ENCODE peak calls at places on chromosomes 2 and 18, in five cellular contexts. One of them, this sample, is unnamed.

GRCh38 chr18:23756590-23757540 is 67.6 kb downstream of the LAMA3 start:
- DNase-seq in AG04450: no peak
- DNase-seq in breast epithelium: no peak
- DNase-seq in dorsolateral prefrontal cortex: no peak
- DNase-seq in D721Med: no peak
- DNase-seq in this sample: no peak

GRCh38 chr2:27231921-27232320 is 14.8 kb downstream of the CAD start:
- DNase-seq in breast epithelium: no peak
- DNase-seq in dorsolateral prefrontal cortex: no peak
- DNase-seq in AG04450: no peak
- DNase-seq in D721Med: no peak
- DNase-seq in this sample: no peak

GRCh38 chr2:95333888-95334338 is 36.8 kb downstream of the KCNIP3 start:
- DNase-seq in AG04450: no peak
- DNase-seq in breast epithelium: peak
- DNase-seq in D721Med: no peak
- DNase-seq in dorsolateral prefrontal cortex: no peak
- DNase-seq in this sample: peak

GRCh38 chr2:108363048-108363899 is 14.5 kb upstream of the SULT1C4 start:
- DNase-seq in breast epithelium: no peak
- DNase-seq in AG04450: no peak
- DNase-seq in D721Med: no peak
- DNase-seq in dorsolateral prefrontal cortex: no peak
- DNase-seq in this sample: no peak

GRCh38 chr2:226031962-226032441 is 632.5 kb downstream of the NYAP2 start:
- DNase-seq in breast epithelium: no peak
- DNase-seq in AG04450: peak
- DNase-seq in D721Med: no peak
- DNase-seq in dorsolateral prefrontal cortex: no peak
- DNase-seq in this sample: no peak

GRCh38 chr2:171999125-171999524 is 628 bp upstream of the METAP1D start:
- DNase-seq in dorsolateral prefrontal cortex: peak
- DNase-seq in breast epithelium: no peak
- DNase-seq in D721Med: no peak
- DNase-seq in AG04450: no peak
- DNase-seq in this sample: no peak

GRCh38 chr2:113070606-113070975 is 2.8 kb downstream of the IL1F10 start:
- DNase-seq in AG04450: no peak
- DNase-seq in breast epithelium: no peak
- DNase-seq in D721Med: no peak
- DNase-seq in dorsolateral prefrontal cortex: no peak
- DNase-seq in this sample: no peak

GRCh38 chr2:151282401-151282800 is 7.1 kb downstream of the NMI start:
- DNase-seq in AG04450: no peak
- DNase-seq in D721Med: no peak
- DNase-seq in dorsolateral prefrontal cortex: no peak
- DNase-seq in breast epithelium: no peak
- DNase-seq in this sample: no peak

GRCh38 chr2:133641497-133641896 is 73.2 kb upstream of the NCKAP5 start:
- DNase-seq in AG04450: no peak
- DNase-seq in breast epithelium: peak
- DNase-seq in D721Med: no peak
- DNase-seq in dorsolateral prefrontal cortex: no peak
- DNase-seq in this sample: no peak

GRCh38 chr2:37459095-37459981 is 114.9 kb downstream of the QPCT start:
- DNase-seq in AG04450: peak
- DNase-seq in dorsolateral prefrontal cortex: no peak
- DNase-seq in breast epithelium: no peak
- DNase-seq in D721Med: no peak
- DNase-seq in this sample: no peak

GRCh38 chr18:73785276-73785675 is 362.4 kb downstream of the FBXO15 start:
- DNase-seq in D721Med: no peak
- DNase-seq in dorsolateral prefrontal cortex: no peak
- DNase-seq in breast epithelium: no peak
- DNase-seq in AG04450: peak
- DNase-seq in this sample: no peak

GRCh38 chr18:22346342-22346967 is 71.3 kb downstream of the CTAGE1 start:
- DNase-seq in AG04450: peak
- DNase-seq in D721Med: no peak
- DNase-seq in dorsolateral prefrontal cortex: no peak
- DNase-seq in breast epithelium: no peak
- DNase-seq in this sample: no peak

GRCh38 chr2:12950957-12951656 is 234.4 kb downstream of the TRIB2 start:
- DNase-seq in AG04450: no peak
- DNase-seq in breast epithelium: no peak
- DNase-seq in D721Med: no peak
- DNase-seq in dorsolateral prefrontal cortex: no peak
- DNase-seq in this sample: no peak

GRCh38 chr2:111694690-111695089 is 189.3 kb downstream of the ANAPC1 start:
- DNase-seq in breast epithelium: no peak
- DNase-seq in dorsolateral prefrontal cortex: no peak
- DNase-seq in D721Med: no peak
- DNase-seq in AG04450: no peak
- DNase-seq in this sample: no peak

GRCh38 chr18:10798727-10799435 is 273.1 kb downstream of the NAPG start:
- DNase-seq in AG04450: no peak
- DNase-seq in D721Med: no peak
- DNase-seq in breast epithelium: no peak
- DNase-seq in dorsolateral prefrontal cortex: no peak
- DNase-seq in this sample: no peak

GRCh38 chr18:36127866-36128845 is 984 bp downstream of the SLC39A6 start:
- DNase-seq in breast epithelium: no peak
- DNase-seq in dorsolateral prefrontal cortex: peak
- DNase-seq in D721Med: no peak
- DNase-seq in AG04450: no peak
- DNase-seq in this sample: peak

GRCh38 chr2:32119161-32119560 is 46.5 kb upstream of the SLC30A6 start:
- DNase-seq in dorsolateral prefrontal cortex: no peak
- DNase-seq in D721Med: no peak
- DNase-seq in AG04450: no peak
- DNase-seq in breast epithelium: no peak
- DNase-seq in this sample: no peak

GRCh38 chr2:38146302-38146916 is 70.5 kb upstream of the CYP1B1 start:
- DNase-seq in breast epithelium: no peak
- DNase-seq in D721Med: no peak
- DNase-seq in AG04450: peak
- DNase-seq in dorsolateral prefrontal cortex: no peak
- DNase-seq in this sample: peak

GRCh38 chr2:231425291-231425810 is 29.8 kb downstream of the B3GNT7 start:
- DNase-seq in dorsolateral prefrontal cortex: no peak
- DNase-seq in D721Med: no peak
- DNase-seq in breast epithelium: no peak
- DNase-seq in AG04450: no peak
- DNase-seq in this sample: no peak

DNA sequence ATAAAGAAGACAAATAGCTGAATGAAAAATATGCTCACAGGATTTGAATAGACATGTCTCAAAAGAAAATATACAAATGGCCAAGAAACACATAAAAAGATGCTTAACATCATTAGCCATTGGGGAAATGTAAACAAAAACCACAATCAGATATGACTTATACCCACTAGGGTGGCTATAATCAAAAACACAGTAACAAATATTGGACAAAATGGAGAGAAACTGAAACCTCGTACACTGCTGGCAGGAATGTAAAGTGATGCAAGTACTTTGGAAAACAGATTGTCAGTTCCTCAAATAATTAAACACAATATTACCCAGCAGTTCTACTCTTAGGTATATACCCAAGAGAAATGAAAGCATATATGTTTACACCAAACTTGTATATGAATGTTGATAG is 213.0 kb downstream of the PHLPP1 start:
- DNase-seq in AG04450: no peak
- DNase-seq in breast epithelium: no peak
- DNase-seq in dorsolateral prefrontal cortex: no peak
- DNase-seq in D721Med: no peak
- DNase-seq in this sample: no peak
- TF ChIP-seq CTCF in AG04450: peak
- TF ChIP-seq CTCF in breast epithelium: no peak
- TF ChIP-seq CTCF in dorsolateral prefrontal cortex: no peak
- TF ChIP-seq CTCF in D721Med: no peak
- TF ChIP-seq CTCF in this sample: no peak

GRCh38 chr18:59055345-59056032 is 84.2 kb upstream of the SEC11C start:
- DNase-seq in AG04450: no peak
- DNase-seq in dorsolateral prefrontal cortex: no peak
- DNase-seq in breast epithelium: no peak
- DNase-seq in D721Med: no peak
- DNase-seq in this sample: no peak
- TF ChIP-seq CTCF in AG04450: no peak
- TF ChIP-seq CTCF in dorsolateral prefrontal cortex: no peak
- TF ChIP-seq CTCF in breast epithelium: no peak
- TF ChIP-seq CTCF in D721Med: peak
- TF ChIP-seq CTCF in this sample: no peak

GRCh38 chr2:39228413-39229209 is 15.2 kb downstream of the CDKL4 start:
- DNase-seq in AG04450: no peak
- DNase-seq in dorsolateral prefrontal cortex: no peak
- DNase-seq in breast epithelium: no peak
- DNase-seq in D721Med: no peak
- DNase-seq in this sample: no peak
- TF ChIP-seq CTCF in AG04450: no peak
- TF ChIP-seq CTCF in dorsolateral prefrontal cortex: peak
- TF ChIP-seq CTCF in breast epithelium: no peak
- TF ChIP-seq CTCF in D721Med: no peak
- TF ChIP-seq CTCF in this sample: peak

DNA sequence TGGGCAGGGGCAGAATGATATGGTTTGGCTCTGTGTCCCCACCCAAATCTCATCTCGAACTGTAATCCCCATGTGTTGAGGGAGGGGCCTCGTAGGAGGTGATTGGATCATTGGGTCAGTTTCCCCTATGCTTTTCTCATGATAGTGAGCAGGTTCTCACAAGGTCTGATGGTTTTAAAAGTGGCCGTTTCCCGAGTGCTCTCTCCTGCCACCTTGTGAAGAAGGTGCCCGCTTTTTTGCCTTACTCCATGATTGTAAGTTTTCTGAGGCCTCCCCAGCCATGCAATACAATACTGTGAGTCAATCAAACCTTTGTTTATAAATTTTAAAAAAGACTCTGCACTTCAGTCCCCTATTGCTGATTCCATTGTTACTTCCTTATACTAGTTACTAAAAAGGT is 82.9 kb upstream of the CDKL4 start:
- DNase-seq in D721Med: no peak
- DNase-seq in breast epithelium: no peak
- DNase-seq in dorsolateral prefrontal cortex: no peak
- DNase-seq in AG04450: no peak
- DNase-seq in this sample: no peak
- TF ChIP-seq CTCF in D721Med: no peak
- TF ChIP-seq CTCF in breast epithelium: no peak
- TF ChIP-seq CTCF in dorsolateral prefrontal cortex: no peak
- TF ChIP-seq CTCF in AG04450: no peak
- TF ChIP-seq CTCF in this sample: no peak

GRCh38 chr2:46355756-46356155 is 58.5 kb downstream of the EPAS1 start:
- DNase-seq in dorsolateral prefrontal cortex: no peak
- DNase-seq in D721Med: no peak
- DNase-seq in AG04450: no peak
- DNase-seq in breast epithelium: no peak
- DNase-seq in this sample: no peak

GRCh38 chr2:46353509-46353908 is 56.3 kb downstream of the EPAS1 start:
- DNase-seq in D721Med: no peak
- DNase-seq in breast epithelium: no peak
- DNase-seq in dorsolateral prefrontal cortex: no peak
- DNase-seq in AG04450: no peak
- DNase-seq in this sample: no peak

GRCh38 chr2:46351388-46352141 is 54.4 kb downstream of the EPAS1 start:
- DNase-seq in dorsolateral prefrontal cortex: no peak
- DNase-seq in breast epithelium: no peak
- DNase-seq in AG04450: no peak
- DNase-seq in D721Med: no peak
- DNase-seq in this sample: no peak

GRCh38 chr2:46350030-46350699 is 53.0 kb downstream of the EPAS1 start:
- DNase-seq in D721Med: no peak
- DNase-seq in breast epithelium: no peak
- DNase-seq in dorsolateral prefrontal cortex: no peak
- DNase-seq in AG04450: no peak
- DNase-seq in this sample: no peak

DNA sequence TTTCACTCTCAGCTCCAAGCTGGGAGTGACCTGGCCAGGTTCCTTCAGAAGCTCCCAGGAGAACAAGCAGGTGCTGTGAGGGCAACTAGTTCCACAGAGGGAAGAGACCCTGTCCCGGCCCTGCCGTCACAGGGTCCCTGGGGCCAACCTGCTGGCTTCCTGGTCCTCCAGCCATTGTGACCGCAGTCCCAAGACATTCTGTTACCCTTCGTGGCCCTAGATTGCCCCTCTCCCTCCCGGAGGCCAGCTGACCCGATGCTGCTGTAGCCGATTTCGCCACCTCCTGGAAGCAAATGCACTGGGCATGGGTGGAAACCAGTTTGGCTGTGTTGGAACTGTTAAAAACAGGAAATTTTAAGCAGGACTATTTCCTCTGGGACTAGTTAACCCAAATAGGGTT is 55.4 kb downstream of the EPAS1 start:
- DNase-seq in D721Med: no peak
- DNase-seq in dorsolateral prefrontal cortex: no peak
- DNase-seq in AG04450: no peak
- DNase-seq in breast epithelium: no peak
- DNase-seq in this sample: no peak
- TF ChIP-seq CTCF in D721Med: no peak
- TF ChIP-seq CTCF in dorsolateral prefrontal cortex: no peak
- TF ChIP-seq CTCF in AG04450: no peak
- TF ChIP-seq CTCF in breast epithelium: peak
- TF ChIP-seq CTCF in this sample: no peak

GRCh38 chr2:88185480-88185879 is 15.3 kb downstream of the THNSL2 start:
- DNase-seq in D721Med: no peak
- DNase-seq in AG04450: no peak
- DNase-seq in dorsolateral prefrontal cortex: no peak
- DNase-seq in breast epithelium: no peak
- DNase-seq in this sample: no peak

GRCh38 chr2:88190808-88191721 is 20.9 kb downstream of the THNSL2 start:
- DNase-seq in AG04450: no peak
- DNase-seq in dorsolateral prefrontal cortex: no peak
- DNase-seq in breast epithelium: no peak
- DNase-seq in D721Med: peak
- DNase-seq in this sample: peak

GRCh38 chr2:88188741-88189140 is 18.6 kb downstream of the THNSL2 start:
- DNase-seq in breast epithelium: no peak
- DNase-seq in D721Med: no peak
- DNase-seq in dorsolateral prefrontal cortex: no peak
- DNase-seq in AG04450: no peak
- DNase-seq in this sample: no peak

GRCh38 chr2:88187038-88187676 is 17.0 kb downstream of the THNSL2 start:
- DNase-seq in breast epithelium: no peak
- DNase-seq in dorsolateral prefrontal cortex: peak
- DNase-seq in AG04450: no peak
- DNase-seq in D721Med: peak
- DNase-seq in this sample: peak

DNA sequence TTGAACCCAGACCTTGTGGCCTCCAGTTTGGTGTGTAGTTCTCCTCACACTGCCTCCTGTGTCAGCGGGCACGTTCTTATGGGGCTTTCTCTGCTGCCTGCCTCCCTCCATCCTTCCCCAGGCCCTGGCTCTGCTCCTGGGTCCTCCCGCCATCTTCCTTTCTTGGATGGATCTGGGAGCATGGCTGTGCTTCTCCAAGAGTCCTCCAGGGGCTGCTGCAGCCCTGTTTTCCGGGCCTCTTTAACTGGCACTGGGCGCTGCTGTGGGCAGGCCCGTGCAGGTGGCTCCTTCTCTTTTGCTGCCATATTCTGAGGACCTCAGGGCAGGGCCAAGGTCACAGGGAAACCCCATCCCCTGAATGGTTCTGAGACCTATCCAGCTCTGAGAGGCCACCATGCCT is 17.8 kb downstream of the THNSL2 start:
- DNase-seq in D721Med: no peak
- DNase-seq in dorsolateral prefrontal cortex: no peak
- DNase-seq in breast epithelium: no peak
- DNase-seq in AG04450: no peak
- DNase-seq in this sample: no peak
- TF ChIP-seq CTCF in D721Med: peak
- TF ChIP-seq CTCF in dorsolateral prefrontal cortex: no peak
- TF ChIP-seq CTCF in breast epithelium: no peak
- TF ChIP-seq CTCF in AG04450: no peak
- TF ChIP-seq CTCF in this sample: peak